ENCODE peak calls at places on chromosomes 12 and 14, in nine cellular contexts. C, F, Y, X, R, G, Q, Z and P are unnamed samples. For H3K4me1, the result is how much of the 10 kb centered on the place peaks cover.

GRCh38 chr14:72619071-72619710 is 274.7 kb downstream of the DPF3 start:
- DNase-seq in C (no peak), F (no peak), Y (peak), X (no peak), R (peak), G (peak), Q (no peak), Z (no peak), P (no peak)

GRCh38 chr12:63978519-63978918 is 134.0 kb downstream of the SRGAP1 start:
- DNase-seq in C (no peak), F (no peak), Y (no peak), X (no peak), R (no peak), G (no peak), Q (no peak), Z (peak), P (no peak)

GRCh38 chr12:56258820-56259183 is 618 bp upstream of the ANKRD52 start:
- DNase-seq in C (no peak), F (no peak), Y (no peak), X (no peak), R (no peak), G (no peak), Q (no peak), Z (no peak), P (no peak)

GRCh38 chr12:9049520-9050133 is 60.3 kb downstream of the KLRG1 start:
- DNase-seq in C (no peak), F (peak), Y (no peak), X (no peak), R (no peak), G (no peak), Q (no peak), Z (peak), P (no peak)

GRCh38 chr12:14948672-14949071 is 10.3 kb upstream of the ERP27 start:
- DNase-seq in C (no peak), F (peak), Y (no peak), X (no peak), R (no peak), G (no peak), Q (peak), Z (no peak), P (peak)

GRCh38 chr12:3204143-3204542 is 127.0 kb downstream of the TSPAN9 start:
- DNase-seq in C (no peak), F (no peak), Y (no peak), X (no peak), R (no peak), G (no peak), Q (no peak), Z (no peak), P (no peak)

GRCh38 chr12:131816495-131816894 is 11.7 kb upstream of the MMP17 start:
- DNase-seq in C (no peak), F (no peak), Y (no peak), X (no peak), R (no peak), G (no peak), Q (no peak), Z (no peak), P (no peak)

GRCh38 chr14:70013269-70013873 is 134.2 kb downstream of the SMOC1 start:
- DNase-seq in C (peak), F (peak), Y (no peak), X (no peak), R (no peak), G (peak), Q (no peak), Z (peak), P (peak)

GRCh38 chr14:99270491-99271287 is 1.3 kb downstream of the BCL11B start:
- DNase-seq in C (no peak), F (no peak), Y (peak), X (no peak), R (no peak), G (peak), Q (no peak), Z (no peak), P (no peak)

GRCh38 chr14:101404426-101405170 is 156.7 kb upstream of the DIO3 start:
- DNase-seq in C (no peak), F (no peak), Y (no peak), X (no peak), R (no peak), G (no peak), Q (no peak), Z (no peak), P (no peak)

GRCh38 chr14:21734457-21735074 is 60.9 kb upstream of the OR4E1 start:
- DNase-seq in C (no peak), F (peak), Y (no peak), X (no peak), R (no peak), G (no peak), Q (peak), Z (peak), P (no peak)

GRCh38 chr12:32230607-32230982 is 123.9 kb downstream of the BICD1 start:
- DNase-seq in C (no peak), F (no peak), Y (no peak), X (no peak), R (peak), G (no peak), Q (no peak), Z (no peak), P (no peak)

GRCh38 chr12:82430541-82431145 is 72.3 kb downstream of the METTL25 start:
- DNase-seq in C (no peak), F (no peak), Y (no peak), X (no peak), R (no peak), G (no peak), Q (no peak), Z (no peak), P (no peak)

GRCh38 chr12:43578782-43579181 is 26.8 kb upstream of the ADAMTS20 start:
- DNase-seq in C (no peak), F (no peak), Y (no peak), X (no peak), R (no peak), G (no peak), Q (no peak), Z (no peak), P (no peak)

GRCh38 chr14:99450266-99450665 is 30.4 kb downstream of the SETD3 start:
- DNase-seq in C (no peak), F (no peak), Y (no peak), X (no peak), R (no peak), G (no peak), Q (no peak), Z (no peak), P (no peak)

GRCh38 chr14:99315197-99315596 is 43.2 kb upstream of the BCL11B start:
- DNase-seq in C (no peak), F (no peak), Y (no peak), X (no peak), R (no peak), G (no peak), Q (no peak), Z (peak), P (no peak)

GRCh38 chr14:69581316-69581935 is 6.8 kb upstream of the CCDC177 start:
- DNase-seq in C (no peak), F (no peak), Y (no peak), X (no peak), R (no peak), G (no peak), Q (no peak), Z (no peak), P (no peak)

GRCh38 chr12:4143909-4144308 is 129.7 kb upstream of the CCND2 start:
- DNase-seq in C (no peak), F (no peak), Y (no peak), X (no peak), R (peak), G (no peak), Q (no peak), Z (peak), P (no peak)

GRCh38 chr14:55116246-55117030 is 12.6 kb upstream of the LGALS3 start:
- DNase-seq in C (peak), F (no peak), Y (no peak), X (peak), R (no peak), G (no peak), Q (no peak), Z (peak), P (peak)

GRCh38 chr12:108773798-108774788 is 42.8 kb upstream of the CORO1C start:
- DNase-seq in C (peak), F (no peak), Y (peak), X (peak), R (peak), G (peak), Q (no peak), Z (peak), P (peak)

GRCh38 chr14:37813746-37814145 is 218.3 kb downstream of the TTC6 start:
- DNase-seq in C (no peak), F (no peak), Y (no peak), X (no peak), R (no peak), G (no peak), Q (no peak), Z (no peak), P (no peak)

GRCh38 chr12:44375694-44376093 is 500.4 kb downstream of the NELL2 start:
- DNase-seq in C (no peak), F (no peak), Y (no peak), X (no peak), R (no peak), G (no peak), Q (no peak), Z (no peak), P (no peak)

GRCh38 chr12:29376118-29376517 is 4.9 kb downstream of the ERGIC2 start:
- DNase-seq in C (no peak), F (no peak), Y (no peak), X (no peak), R (no peak), G (no peak), Q (no peak), Z (no peak), P (no peak)

GRCh38 chr12:49187184-49187583 is 1.7 kb downstream of the TUBA1A start:
- DNase-seq in C (no peak), F (no peak), Y (peak), X (peak), R (peak), G (no peak), Q (no peak), Z (no peak), P (no peak)

GRCh38 chr14:99757331-99758070 is 35.7 kb upstream of the EML1 start:
- DNase-seq in C (no peak), F (no peak), Y (no peak), X (peak), R (no peak), G (no peak), Q (no peak), Z (no peak), P (no peak)

GRCh38 chr14:105161314-105161713 is 7.3 kb downstream of the JAG2 start:
- DNase-seq in C (no peak), F (no peak), Y (no peak), X (no peak), R (no peak), G (no peak), Q (no peak), Z (no peak), P (no peak)

GRCh38 chr14:72683787-72684186 is 210.1 kb downstream of the DPF3 start:
- DNase-seq in C (no peak), F (no peak), Y (no peak), X (no peak), R (no peak), G (no peak), Q (no peak), Z (no peak), P (no peak)

GRCh38 chr14:93114713-93115068 is 1.0 kb downstream of the ITPK1 start:
- DNase-seq in C (peak), F (no peak), Y (no peak), X (no peak), R (no peak), G (no peak), Q (no peak), Z (no peak), P (peak)

GRCh38 chr12:47819544-47819901 is 180 bp downstream of the HDAC7 start:
- DNase-seq in C (no peak), F (no peak), Y (no peak), X (no peak), R (no peak), G (no peak), Q (no peak), Z (no peak), P (no peak)
- H3K4me1 ChIP-seq in C (half or more), F (under half), Y (half or more), X (half or more), R (half or more), G (under half), Q (under half), Z (under half), P (half or more)

DNA sequence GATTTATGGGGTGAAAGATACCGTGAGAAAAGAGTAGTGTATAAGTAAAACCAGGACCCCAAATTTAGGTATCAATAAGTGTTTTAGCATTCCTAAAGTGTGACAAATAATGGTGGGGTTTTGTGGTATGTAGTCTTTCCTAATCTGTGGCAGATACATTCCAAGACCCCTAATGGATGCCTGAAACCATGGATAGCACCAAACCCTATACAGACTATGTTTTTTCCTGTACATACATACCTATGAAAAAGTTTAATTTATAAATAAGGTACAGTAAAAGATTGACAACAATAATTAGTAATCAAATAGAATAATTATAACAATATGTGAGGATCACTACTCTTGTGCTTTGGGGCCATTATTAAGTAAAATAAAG is 14.4 kb upstream of the TCP11L2 start:
- DNase-seq in C (no peak), F (no peak), Y (no peak), X (no peak), R (no peak), G (no peak), Q (no peak), Z (no peak), P (no peak)
- TF ChIP-seq EP300 in C (no peak), F (no peak), Y (no peak), X (no peak), R (no peak), G (no peak), Q (no peak), Z (no peak), P (no peak)

GRCh38 chr14:81220488-81220766 is 332 bp downstream of the GTF2A1 start:
- DNase-seq in C (no peak), F (no peak), Y (no peak), X (no peak), R (no peak), G (no peak), Q (no peak), Z (no peak), P (no peak)

GRCh38 chr14:81219821-81220487 is 805 bp downstream of the GTF2A1 start:
- DNase-seq in C (peak), F (peak), Y (peak), X (no peak), R (no peak), G (peak), Q (no peak), Z (peak), P (peak)

GRCh38 chr14:81219210-81219820 is 1.4 kb downstream of the GTF2A1 start:
- DNase-seq in C (peak), F (peak), Y (peak), X (peak), R (peak), G (peak), Q (peak), Z (peak), P (peak)

GRCh38 chr14:81221579-81222102 is 882 bp upstream of the GTF2A1 start:
- DNase-seq in C (no peak), F (peak), Y (no peak), X (peak), R (no peak), G (no peak), Q (no peak), Z (no peak), P (no peak)

DNA sequence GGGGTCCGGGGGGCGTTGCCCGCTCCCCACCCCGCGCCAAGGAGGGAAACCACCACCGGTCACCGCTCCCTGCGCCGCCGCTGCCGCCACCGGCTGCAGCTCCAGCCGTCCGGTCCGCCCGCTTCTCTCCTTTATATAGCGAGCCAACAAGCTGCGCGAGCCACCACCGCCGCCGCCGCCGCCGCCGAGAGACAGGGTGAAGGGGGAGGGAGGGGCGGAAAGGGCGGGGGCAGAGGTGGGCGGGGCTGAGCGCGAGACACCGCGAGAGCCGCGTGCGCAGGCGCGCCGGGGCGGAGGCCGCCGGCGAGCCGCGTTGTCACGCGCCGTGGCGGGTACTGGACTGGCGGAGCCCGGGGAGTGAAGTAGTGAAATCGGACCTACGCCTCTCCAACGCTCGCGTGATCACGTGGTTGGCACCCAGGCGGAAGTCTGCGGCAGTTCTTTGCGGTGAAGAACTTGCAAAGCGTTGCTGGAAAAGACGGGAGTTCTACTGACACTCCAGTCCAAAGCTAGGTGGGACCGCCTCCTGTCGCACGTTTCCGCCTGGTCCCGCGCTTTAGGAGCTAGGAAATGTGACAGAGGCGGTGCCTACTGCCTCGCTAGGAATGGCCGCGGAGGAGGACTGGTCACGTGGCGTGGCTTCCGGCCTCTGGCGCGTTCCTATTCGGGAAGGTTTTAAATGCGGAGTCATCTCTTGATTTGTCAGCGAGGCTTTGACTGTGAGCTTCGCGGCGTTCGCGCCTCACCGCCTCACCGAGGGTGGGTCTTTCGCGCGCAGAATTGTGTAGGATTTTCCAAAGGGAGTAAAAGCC is at the start of gene GTF2A1:
- DNase-seq in C (peak), F (peak), Y (peak), X (peak), R (peak), G (peak), Q (peak), Z (peak), P (peak)
- TF ChIP-seq POLR2AphosphoS5 in C (peak), F (peak), Y (peak), X (peak), R (peak), G (peak), Q (peak), Z (peak), P (peak)

DNA sequence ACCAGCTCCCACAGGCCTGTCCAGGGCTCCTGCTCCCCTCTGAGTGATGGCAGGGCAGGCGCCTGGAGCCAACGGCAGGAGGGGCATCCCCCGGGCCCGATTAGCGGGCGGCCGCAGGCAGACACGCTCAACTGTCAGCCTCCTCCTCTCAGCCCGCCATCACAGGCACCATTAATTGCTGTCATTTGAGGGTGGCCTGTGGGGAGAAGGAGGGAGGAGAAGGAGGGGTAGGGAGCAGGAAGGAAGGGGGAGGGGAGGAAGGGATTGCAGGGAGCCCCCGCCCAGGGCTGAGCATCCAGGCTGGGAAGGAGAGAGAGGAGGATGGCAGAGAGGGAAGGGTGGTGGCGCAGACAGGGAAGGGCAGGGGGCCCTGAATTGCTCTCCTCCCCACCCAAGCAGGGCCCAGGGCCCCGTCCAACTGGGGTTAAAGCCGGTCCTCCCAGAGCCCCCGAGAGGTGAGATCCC is 36.1 kb downstream of the NCOR2 start:
- DNase-seq in C (no peak), F (no peak), Y (no peak), X (no peak), R (no peak), G (no peak), Q (no peak), Z (no peak), P (no peak)
- H3K4me1 ChIP-seq in C (under half), F (under half), Y (under half), X (under half), R (half or more), G (under half), Q (under half), Z (under half), P (under half)